ENCODE peak calls at places on chromosome 12, in five cellular contexts. N, Z, E, H and M are unnamed samples.

GRCh38 chr12:91657016-91657415 is 474.4 kb upstream of the DCN start:
- DNase-seq in N (no peak), Z (no peak), E (no peak), H (no peak), M (no peak)

GRCh38 chr12:8687846-8688601 is 9.8 kb upstream of the RIMKLB start:
- DNase-seq in N (peak), Z (no peak), E (peak), H (peak), M (no peak)

GRCh38 chr12:29762637-29763300 is 21.0 kb downstream of the TMTC1 start:
- DNase-seq in N (no peak), Z (no peak), E (no peak), H (no peak), M (no peak)

GRCh38 chr12:68089101-68089500 is 70.4 kb downstream of the IFNG start:
- DNase-seq in N (no peak), Z (no peak), E (no peak), H (no peak), M (no peak)

GRCh38 chr12:57047981-57048380 is 1.9 kb downstream of the MYO1A start:
- DNase-seq in N (no peak), Z (no peak), E (no peak), H (no peak), M (no peak)

GRCh38 chr12:54007538-54008259 is 1.1 kb upstream of the HOXC8 start:
- DNase-seq in N (no peak), Z (no peak), E (no peak), H (no peak), M (no peak)

GRCh38 chr12:67786086-67786485 is 137.5 kb downstream of the DYRK2 start:
- DNase-seq in N (no peak), Z (no peak), E (no peak), H (no peak), M (no peak)

GRCh38 chr12:53694746-53695145 is 18.9 kb upstream of the ATP5MC2 start:
- DNase-seq in N (no peak), Z (no peak), E (no peak), H (no peak), M (peak)

GRCh38 chr12:130013771-130014484 is 110.1 kb upstream of the TMEM132D start:
- DNase-seq in N (no peak), Z (peak), E (peak), H (peak), M (no peak)

GRCh38 chr12:15669256-15669948 is 119.8 kb downstream of the EPS8 start:
- DNase-seq in N (no peak), Z (no peak), E (no peak), H (no peak), M (no peak)

GRCh38 chr12:63154560-63154959 is 3.6 kb upstream of the AVPR1A start:
- DNase-seq in N (no peak), Z (no peak), E (no peak), H (no peak), M (no peak)

GRCh38 chr12:104569348-104570173 is 112.8 kb downstream of the CHST11 start:
- DNase-seq in N (peak), Z (no peak), E (no peak), H (peak), M (no peak)

GRCh38 chr12:117032593-117033381 is 66.4 kb downstream of the TESC start:
- DNase-seq in N (no peak), Z (no peak), E (no peak), H (no peak), M (peak)

GRCh38 chr12:106227641-106228319 is 20.0 kb downstream of the CKAP4 start:
- DNase-seq in N (peak), Z (peak), E (no peak), H (peak), M (no peak)

GRCh38 chr12:6182279-6182898 is 17.8 kb upstream of the CD9 start:
- DNase-seq in N (peak), Z (peak), E (no peak), H (peak), M (no peak)

GRCh38 chr12:20220339-20220738 is 148.0 kb upstream of the PDE3A start:
- DNase-seq in N (no peak), Z (no peak), E (no peak), H (no peak), M (no peak)

GRCh38 chr12:105382771-105383632 is 52.5 kb downstream of the C12orf75 start:
- DNase-seq in N (no peak), Z (no peak), E (no peak), H (no peak), M (no peak)

GRCh38 chr12:59077153-59077930 is 157.0 kb upstream of the LRIG3 start:
- DNase-seq in N (peak), Z (no peak), E (no peak), H (peak), M (no peak)

GRCh38 chr12:116402163-116402939 is 124.9 kb upstream of the MED13L start:
- DNase-seq in N (no peak), Z (no peak), E (no peak), H (no peak), M (no peak)

GRCh38 chr12:79547044-79547734 is 143.6 kb downstream of the PAWR start:
- DNase-seq in N (no peak), Z (no peak), E (no peak), H (peak), M (no peak)

GRCh38 chr12:62713190-62713589 is 221.8 kb downstream of the PPM1H start:
- DNase-seq in N (no peak), Z (no peak), E (no peak), H (no peak), M (no peak)